ENCODE peak calls at places on chromosomes 4 and X, in nine cellular contexts. Q is colonic mucosa; G is cardiac fibroblast; H is tibial nerve; Y is heart right ventricle; O is CD8-positive, alpha-beta memory T cell; C is brain microvascular endothelial cell; M is fibroblast of lung; S is mucosa of descending colon. P is an unnamed sample.

GRCh38 chr4:113584407-113585150 is 177.0 kb downstream of the CAMK2D start:
- DNase-seq in S (no peak), H (no peak), G (peak; percentile 52), O (no peak), M (peak; percentile 70), Y (no peak), C (peak; percentile 93), Q (no peak), P (peak; percentile 67)

GRCh38 chr4:152382057-152382785 is 153.7 kb downstream of the FBXW7 start:
- DNase-seq in H (no peak), C (no peak), O (no peak), Y (peak; percentile 43), S (no peak), M (peak; percentile 63), Q (no peak), G (peak; percentile 39), P (no peak)

GRCh38 chrX:96464880-96465558 is 219.6 kb upstream of the DIAPH2 start:
- DNase-seq in H (no peak), G (no peak), M (no peak), Y (no peak), S (no peak), C (no peak), O (no peak), Q (no peak), P (no peak)

GRCh38 chrX:2137882-2138281 is 362.9 kb downstream of the DHRSX start:
- DNase-seq in S (no peak), M (no peak), Q (no peak), H (no peak), O (no peak), G (no peak), Y (no peak), C (no peak), P (no peak)

GRCh38 chr4:114509340-114509739 is 89.3 kb upstream of the UGT8 start:
- DNase-seq in G (no peak), C (no peak), Q (no peak), O (no peak), M (no peak), Y (no peak), H (no peak), S (no peak), P (no peak)

GRCh38 chrX:47197526-47197925 is 3.9 kb downstream of the UBA1 start:
- DNase-seq in C (no peak), G (no peak), O (no peak), S (no peak), Q (no peak), M (no peak), H (no peak), Y (no peak), P (no peak)

GRCh38 chr4:108013955-108014354 is 24.3 kb downstream of the HADH start:
- DNase-seq in M (no peak), G (no peak), C (no peak), S (no peak), H (no peak), Q (no peak), Y (no peak), O (no peak), P (no peak)

GRCh38 chr4:19047481-19047880 is 1025.9 kb upstream of the LCORL start:
- DNase-seq in Y (no peak), M (no peak), C (no peak), O (no peak), H (no peak), S (no peak), G (no peak), Q (no peak), P (no peak)

GRCh38 chr4:24053906-24054305 is 164.1 kb upstream of the PPARGC1A start:
- DNase-seq in S (no peak), M (no peak), C (no peak), O (no peak), H (no peak), Q (no peak), Y (no peak), G (no peak), P (no peak)

GRCh38 chrX:33138677-33139249 is 72.6 kb downstream of the DMD start:
- DNase-seq in H (no peak), Q (no peak), G (no peak), C (peak; percentile 41), O (no peak), M (no peak), S (no peak), Y (no peak), P (peak; percentile 33)

GRCh38 chr4:101211146-101211553 is 136.2 kb downstream of the PPP3CA start:
- DNase-seq in S (no peak), Q (no peak), G (peak; percentile 18), O (no peak), M (peak; percentile 43), H (no peak), Y (no peak), C (no peak), P (peak; percentile 45)

GRCh38 chr4:4647041-4647440 is 105.2 kb upstream of the STX18 start:
- DNase-seq in G (no peak), Y (no peak), M (no peak), H (no peak), O (no peak), Q (no peak), C (no peak), S (no peak), P (no peak)

GRCh38 chrX:86806786-86807185 is 658.5 kb downstream of the DACH2 start:
- DNase-seq in Y (no peak), H (no peak), Q (no peak), G (no peak), M (peak; percentile 10), C (peak; percentile 2), O (no peak), S (no peak), P (no peak)

GRCh38 chrX:86805241-86805640 is 657.0 kb downstream of the DACH2 start:
- DNase-seq in G (no peak), H (no peak), C (no peak), M (no peak), S (no peak), Q (no peak), O (no peak), Y (no peak), P (no peak)
- H3K4me3 ChIP-seq in G (no peak overlapping the region), H (no peak overlapping the region), C (no peak overlapping the region), M (no peak overlapping the region), S (no peak overlapping the region), Q (no peak overlapping the region), O (no peak overlapping the region), Y (no peak overlapping the region), P (no peak overlapping the region)

GRCh38 chrX:103330601-103331397 is 760 bp downstream of the TCEAL7 start:
- DNase-seq in Q (no peak), G (peak; percentile 12), C (no peak), O (no peak), Y (no peak), M (peak; percentile 1), H (no peak), S (no peak), P (no peak)
- H3K4me3 ChIP-seq in Q (no peak overlapping the region), G (peak overlapping the region; percentile 43), C (peak overlapping the region; percentile 53), O (no peak overlapping the region), Y (peak overlapping the region; percentile 22), M (peak overlapping the region; percentile 38), H (peak overlapping the region; percentile 18), S (no peak overlapping the region), P (peak overlapping the region; percentile 53)

GRCh38 chr4:131427000-131427399 is 1722.1 kb upstream of the PCDH10 start:
- DNase-seq in Y (no peak), C (no peak), M (no peak), O (no peak), S (no peak), Q (no peak), H (no peak), G (no peak), P (no peak)
- H3K4me3 ChIP-seq in Y (no peak overlapping the region), C (no peak overlapping the region), M (no peak overlapping the region), O (no peak overlapping the region), S (no peak overlapping the region), Q (no peak overlapping the region), H (no peak overlapping the region), G (no peak overlapping the region), P (no peak overlapping the region)

GRCh38 chr4:186204611-186205144 is 13.3 kb downstream of the CYP4V2 start:
- DNase-seq in H (no peak), G (no peak), Y (no peak), O (no peak), C (no peak), Q (peak; percentile 59), M (no peak), S (peak; percentile 70), P (no peak)
- H3K4me3 ChIP-seq in H (peak overlapping the region; percentile 9), G (no peak overlapping the region), Y (no peak overlapping the region), O (peak overlapping the region; percentile 25), C (no peak overlapping the region), Q (peak overlapping the region; percentile 0), M (peak overlapping the region; percentile 36), S (no peak overlapping the region), P (peak overlapping the region; percentile 43)

P was measured in skeletal muscle cell.